ENCODE peak calls at places on chromosomes 12 and 14, in eight cellular contexts. P is fibroblast of lung, V is GM18507, K is adipocyte, S is naive B cell, Y is psoas muscle, N is NCI-H1092, Q is cardiac fibroblast. L is an unnamed sample.

GRCh38 chr14:32609388-32609787 is 280.3 kb downstream of the AKAP6 start:
- DNase-seq in K (no peak), Y (no peak), Q (no peak), S (no peak), V (no peak), P (no peak), N (no peak), L (no peak)

GRCh38 chr14:22200977-22201605 is 387.9 kb downstream of the DAD1 start:
- DNase-seq in N (no peak), V (no peak), S (peak; percentile 7), K (peak; percentile 71), Y (no peak), Q (peak; percentile 50), P (peak; percentile 66), L (peak; percentile 29)

GRCh38 chr12:51406859-51407258 is 15.7 kb upstream of the GALNT6 start:
- DNase-seq in V (no peak), Q (no peak), Y (no peak), P (no peak), N (no peak), S (no peak), K (no peak), L (no peak)

GRCh38 chr14:99688210-99688581 is 4.1 kb downstream of the CYP46A1 start:
- DNase-seq in P (no peak), Q (no peak), K (no peak), S (no peak), Y (no peak), N (no peak), V (no peak), L (no peak)

GRCh38 chr12:828726-829395 is 76.5 kb downstream of the WNK1 start:
- DNase-seq in K (no peak), S (no peak), Y (no peak), Q (peak; percentile 53), P (no peak), N (no peak), V (no peak), L (no peak)

GRCh38 chr14:76267322-76268012 is 108.5 kb upstream of the ESRRB start:
- DNase-seq in N (peak; percentile 29), K (peak; percentile 68), V (no peak), S (no peak), Q (peak; percentile 58), Y (peak; percentile 66), P (peak; percentile 47), L (no peak)

GRCh38 chr12:98328467-98328866 is 186.9 kb upstream of the TMPO start:
- DNase-seq in P (no peak), Q (no peak), V (no peak), S (no peak), N (no peak), Y (no peak), K (no peak), L (no peak)

GRCh38 chr14:82055511-82055910 is 521.9 kb upstream of the SEL1L start:
- DNase-seq in S (no peak), P (no peak), Y (no peak), V (no peak), K (no peak), Q (no peak), N (no peak), L (no peak)

GRCh38 chr14:30195946-30196345 is 268.3 kb upstream of the PRKD1 start:
- DNase-seq in N (no peak), S (no peak), V (no peak), K (peak; percentile 28), Y (no peak), Q (peak; percentile 60), P (peak; percentile 19), L (peak; percentile 66)

GRCh38 chr12:27841392-27841882 is 61.4 kb upstream of the MANSC4 start:
- DNase-seq in V (no peak), Y (no peak), K (no peak), S (no peak), Q (no peak), N (no peak), P (no peak), L (no peak)

GRCh38 chr14:51479584-51480305 is 172.0 kb upstream of the FRMD6 start:
- DNase-seq in N (no peak), V (peak; percentile 5), Q (peak; percentile 69), K (peak; percentile 70), P (peak; percentile 54), S (no peak), Y (peak; percentile 30), L (no peak)

GRCh38 chr14:102508410-102508773 is 1.2 kb downstream of the ANKRD9 start:
- DNase-seq in Y (no peak), P (no peak), S (no peak), Q (no peak), V (no peak), K (no peak), N (no peak), L (no peak)

GRCh38 chr12:128973883-128974681 is 120.8 kb downstream of the GLT1D1 start:
- DNase-seq in N (no peak), S (no peak), Y (no peak), K (no peak), P (no peak), V (no peak), Q (no peak), L (no peak)

GRCh38 chr12:68749861-68750260 is 3.9 kb downstream of the SLC35E3 start:
- DNase-seq in V (no peak), Y (no peak), S (no peak), Q (no peak), P (no peak), K (no peak), N (no peak), L (no peak)

GRCh38 chr12:89117448-89118034 is 234.8 kb downstream of the DUSP6 start:
- DNase-seq in S (no peak), K (no peak), Y (no peak), N (no peak), Q (no peak), V (no peak), P (no peak), L (peak; percentile 33)

GRCh38 chr12:132174703-132175490 is 30.6 kb downstream of the NOC4L start:
- DNase-seq in S (no peak), Y (no peak), N (no peak), K (no peak), V (no peak), P (no peak), Q (no peak), L (no peak)

GRCh38 chr14:51581017-51581881 is 70.5 kb upstream of the FRMD6 start:
- DNase-seq in N (no peak), S (no peak), K (peak; percentile 61), V (no peak), P (peak; percentile 61), Y (no peak), Q (peak; percentile 46), L (no peak)

GRCh38 chr12:131991816-131992430 is 42.2 kb downstream of the EP400 start:
- DNase-seq in Y (no peak), Q (no peak), K (no peak), P (no peak), V (no peak), S (no peak), N (no peak), L (no peak)

GRCh38 chr12:69459477-69459876 is 10.7 kb upstream of the FRS2 start:
- DNase-seq in Q (no peak), Y (no peak), S (no peak), N (no peak), V (no peak), K (no peak), P (no peak), L (no peak)

GRCh38 chr12:82019533-82019932 is 260.4 kb upstream of the PPFIA2 start:
- DNase-seq in V (no peak), S (no peak), N (no peak), K (peak; percentile 18), Y (no peak), Q (peak; percentile 13), P (no peak), L (no peak)

GRCh38 chr14:34750670-34751069 is 36.3 kb upstream of the CFL2 start:
- DNase-seq in K (peak; percentile 78), N (no peak), S (no peak), P (peak; percentile 69), Q (peak; percentile 52), V (no peak), Y (no peak), L (no peak)

GRCh38 chr12:52082026-52082667 is 2.6 kb downstream of the SMIM41 start:
- DNase-seq in K (peak; percentile 32), Q (peak; percentile 65), S (no peak), V (no peak), Y (peak; percentile 57), N (no peak), P (peak; percentile 87), L (no peak)

GRCh38 chr12:25323774-25324086 is 73.0 kb upstream of the KRAS start:
- DNase-seq in Q (no peak), K (no peak), P (no peak), S (no peak), N (no peak), Y (no peak), V (no peak), L (no peak)

GRCh38 chr14:92759679-92760523 is 11.5 kb upstream of the LGMN start:
- DNase-seq in S (no peak), P (no peak), Y (no peak), N (no peak), K (no peak), V (no peak), Q (no peak), L (no peak)

GRCh38 chr12:52066346-52067080 is 3.3 kb upstream of the ATG101 start:
- DNase-seq in P (no peak), V (no peak), S (no peak), N (no peak), Q (no peak), Y (no peak), K (no peak), L (no peak)

GRCh38 chr12:47391566-47391965 is 311.8 kb upstream of the AMIGO2 start:
- DNase-seq in N (no peak), S (no peak), Y (no peak), Q (no peak), P (no peak), V (no peak), K (no peak), L (no peak)

GRCh38 chr14:79986251-79986650 is 225.1 kb downstream of the DIO2 start:
- DNase-seq in P (no peak), N (no peak), K (no peak), Y (no peak), Q (no peak), S (no peak), V (no peak), L (no peak)

GRCh38 chr12:5478081-5478706 is 46.3 kb downstream of the NTF3 start:
- DNase-seq in V (no peak), P (no peak), Y (no peak), N (no peak), Q (no peak), S (no peak), K (no peak), L (no peak)

L was measured in GF-D8.